ENCODE peak calls at places on chromosomes 2 and 18, in nine cellular contexts. One of them, this sample, is unnamed.
A peak's percentile ranks its signal among the peaks of the same experiment; 100 is the strongest.

GRCh38 chr18:9771261-9771976 is 63.3 kb downstream of the RAB31 start:
- DNase-seq in neuronal stem cell: peak; percentile 69
- DNase-seq in K562: peak; percentile 90
- DNase-seq in osteoblast: peak; percentile 80
- DNase-seq in hepatocyte: peak; percentile 78
- DNase-seq in GM23248: peak; percentile 88
- DNase-seq in endothelial cell of umbilical vein: peak; percentile 81
- DNase-seq in IMR-90: peak; percentile 57
- DNase-seq in PC-9: peak; percentile 81
- DNase-seq in this sample: peak; percentile 90

GRCh38 chr2:191866675-191867506 is 20.0 kb upstream of the CAVIN2 start:
- DNase-seq in IMR-90: peak; percentile 93
- DNase-seq in GM23248: peak; percentile 91
- DNase-seq in PC-9: peak; percentile 35
- DNase-seq in neuronal stem cell: no peak
- DNase-seq in K562: peak; percentile 68
- DNase-seq in endothelial cell of umbilical vein: peak; percentile 99
- DNase-seq in osteoblast: peak; percentile 74
- DNase-seq in hepatocyte: peak; percentile 79
- DNase-seq in this sample: no peak

GRCh38 chr18:341102-341501 is 73.3 kb upstream of the THOC1 start:
- DNase-seq in osteoblast: no peak
- DNase-seq in K562: no peak
- DNase-seq in GM23248: no peak
- DNase-seq in neuronal stem cell: no peak
- DNase-seq in IMR-90: no peak
- DNase-seq in PC-9: no peak
- DNase-seq in hepatocyte: no peak
- DNase-seq in endothelial cell of umbilical vein: no peak
- DNase-seq in this sample: no peak

GRCh38 chr18:78230911-78231310 is 748.7 kb upstream of the SALL3 start:
- DNase-seq in endothelial cell of umbilical vein: no peak
- DNase-seq in osteoblast: no peak
- DNase-seq in K562: no peak
- DNase-seq in neuronal stem cell: no peak
- DNase-seq in GM23248: no peak
- DNase-seq in IMR-90: no peak
- DNase-seq in hepatocyte: no peak
- DNase-seq in PC-9: no peak
- DNase-seq in this sample: no peak

GRCh38 chr2:1886405-1886992 is 142.2 kb upstream of the PXDN start:
- DNase-seq in K562: peak; percentile 67
- DNase-seq in hepatocyte: peak; percentile 88
- DNase-seq in IMR-90: peak; percentile 66
- DNase-seq in osteoblast: peak; percentile 95
- DNase-seq in endothelial cell of umbilical vein: peak; percentile 21
- DNase-seq in GM23248: peak; percentile 77
- DNase-seq in neuronal stem cell: peak; percentile 51
- DNase-seq in PC-9: peak; percentile 14
- DNase-seq in this sample: peak; percentile 91

GRCh38 chr18:11020867-11021414 is 128.4 kb downstream of the PIEZO2 start:
- DNase-seq in PC-9: no peak
- DNase-seq in IMR-90: peak; percentile 4
- DNase-seq in K562: no peak
- DNase-seq in neuronal stem cell: no peak
- DNase-seq in osteoblast: no peak
- DNase-seq in GM23248: no peak
- DNase-seq in hepatocyte: no peak
- DNase-seq in endothelial cell of umbilical vein: no peak
- DNase-seq in this sample: no peak

GRCh38 chr2:46381871-46382270 is 84.7 kb downstream of the EPAS1 start:
- DNase-seq in osteoblast: no peak
- DNase-seq in hepatocyte: no peak
- DNase-seq in K562: no peak
- DNase-seq in endothelial cell of umbilical vein: no peak
- DNase-seq in PC-9: no peak
- DNase-seq in GM23248: no peak
- DNase-seq in IMR-90: no peak
- DNase-seq in neuronal stem cell: no peak
- DNase-seq in this sample: no peak

GRCh38 chr2:239526666-239527415 is 126.0 kb upstream of the HDAC4 start:
- DNase-seq in IMR-90: no peak
- DNase-seq in hepatocyte: no peak
- DNase-seq in PC-9: no peak
- DNase-seq in osteoblast: no peak
- DNase-seq in endothelial cell of umbilical vein: no peak
- DNase-seq in GM23248: no peak
- DNase-seq in K562: no peak
- DNase-seq in neuronal stem cell: no peak
- DNase-seq in this sample: no peak

GRCh38 chr2:128380061-128380889 is 61.6 kb upstream of the HS6ST1 start:
- DNase-seq in neuronal stem cell: no peak
- DNase-seq in K562: no peak
- DNase-seq in PC-9: no peak
- DNase-seq in endothelial cell of umbilical vein: no peak
- DNase-seq in IMR-90: no peak
- DNase-seq in hepatocyte: no peak
- DNase-seq in GM23248: no peak
- DNase-seq in osteoblast: peak; percentile 90
- DNase-seq in this sample: no peak

GRCh38 chr2:46225730-46226129 is 71.5 kb upstream of the EPAS1 start:
- DNase-seq in neuronal stem cell: no peak
- DNase-seq in endothelial cell of umbilical vein: peak; percentile 79
- DNase-seq in IMR-90: no peak
- DNase-seq in GM23248: no peak
- DNase-seq in PC-9: no peak
- DNase-seq in hepatocyte: no peak
- DNase-seq in osteoblast: no peak
- DNase-seq in K562: no peak
- DNase-seq in this sample: no peak

GRCh38 chr18:10444314-10445006 is 10.0 kb upstream of the APCDD1 start:
- DNase-seq in endothelial cell of umbilical vein: no peak
- DNase-seq in IMR-90: peak; percentile 55
- DNase-seq in PC-9: no peak
- DNase-seq in hepatocyte: peak; percentile 24
- DNase-seq in GM23248: no peak
- DNase-seq in neuronal stem cell: no peak
- DNase-seq in K562: no peak
- DNase-seq in osteoblast: no peak
- DNase-seq in this sample: no peak

GRCh38 chr2:118065015-118065666 is 23.1 kb upstream of the INSIG2 start:
- DNase-seq in neuronal stem cell: no peak
- DNase-seq in GM23248: no peak
- DNase-seq in endothelial cell of umbilical vein: no peak
- DNase-seq in hepatocyte: no peak
- DNase-seq in PC-9: no peak
- DNase-seq in K562: no peak
- DNase-seq in IMR-90: no peak
- DNase-seq in osteoblast: no peak
- DNase-seq in this sample: no peak
- H3K4me3 ChIP-seq in neuronal stem cell: no peak overlapping the region
- H3K4me3 ChIP-seq in GM23248: no peak overlapping the region
- H3K4me3 ChIP-seq in endothelial cell of umbilical vein: no peak overlapping the region
- H3K4me3 ChIP-seq in hepatocyte: no peak overlapping the region
- H3K4me3 ChIP-seq in PC-9: no peak overlapping the region
- H3K4me3 ChIP-seq in K562: no peak overlapping the region
- H3K4me3 ChIP-seq in IMR-90: no peak overlapping the region
- H3K4me3 ChIP-seq in osteoblast: no peak overlapping the region
- H3K4me3 ChIP-seq in this sample: no peak overlapping the region

GRCh38 chr18:65901522-65901921 is 150.7 kb downstream of the CDH7 start:
- DNase-seq in PC-9: no peak
- DNase-seq in GM23248: no peak
- DNase-seq in endothelial cell of umbilical vein: no peak
- DNase-seq in neuronal stem cell: no peak
- DNase-seq in osteoblast: no peak
- DNase-seq in IMR-90: no peak
- DNase-seq in K562: no peak
- DNase-seq in hepatocyte: no peak
- DNase-seq in this sample: no peak

GRCh38 chr18:65906621-65907034 is 155.8 kb downstream of the CDH7 start:
- DNase-seq in osteoblast: no peak
- DNase-seq in endothelial cell of umbilical vein: no peak
- DNase-seq in PC-9: no peak
- DNase-seq in hepatocyte: peak; percentile 71
- DNase-seq in neuronal stem cell: no peak
- DNase-seq in GM23248: no peak
- DNase-seq in K562: no peak
- DNase-seq in IMR-90: no peak
- DNase-seq in this sample: peak; percentile 79

DNA sequence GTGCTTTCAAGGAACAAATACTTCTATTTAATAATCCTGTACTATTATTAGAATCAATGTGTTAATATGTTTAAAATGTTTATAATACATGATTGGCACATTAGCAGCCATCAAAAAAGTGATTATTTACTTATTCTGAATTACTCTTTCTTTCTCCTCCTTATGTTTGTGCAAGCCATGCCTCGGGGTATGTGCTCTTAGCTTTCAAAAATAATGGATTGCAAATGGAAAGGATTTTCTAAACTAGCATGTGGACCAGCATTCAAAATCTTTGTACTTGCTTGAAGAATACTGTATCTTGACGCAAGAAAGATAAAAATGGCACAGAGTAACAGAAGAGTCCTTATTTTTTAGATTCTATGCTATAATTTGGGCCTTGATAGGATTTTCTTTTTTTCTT is 156.5 kb downstream of the CDH7 start:
- DNase-seq in endothelial cell of umbilical vein: no peak
- DNase-seq in IMR-90: no peak
- DNase-seq in neuronal stem cell: no peak
- DNase-seq in K562: no peak
- DNase-seq in hepatocyte: no peak
- DNase-seq in GM23248: no peak
- DNase-seq in PC-9: no peak
- DNase-seq in osteoblast: no peak
- DNase-seq in this sample: no peak
- H3K27me3 ChIP-seq in endothelial cell of umbilical vein: no peaks in the 10 kb centered on the region
- H3K27me3 ChIP-seq in IMR-90: no peaks in the 10 kb centered on the region
- H3K27me3 ChIP-seq in neuronal stem cell: no peaks in the 10 kb centered on the region
- H3K27me3 ChIP-seq in K562: no peaks in the 10 kb centered on the region
- H3K27me3 ChIP-seq in hepatocyte: no peaks in the 10 kb centered on the region
- H3K27me3 ChIP-seq in GM23248: no peaks in the 10 kb centered on the region
- H3K27me3 ChIP-seq in PC-9: no peaks in the 10 kb centered on the region
- H3K27me3 ChIP-seq in osteoblast: no peaks in the 10 kb centered on the region
- H3K27me3 ChIP-seq in this sample: peaks cover 97% of the 10 kb centered on the region

GRCh38 chr2:200786423-200786822 is 25.3 kb upstream of the BZW1 start:
- DNase-seq in PC-9: no peak
- DNase-seq in endothelial cell of umbilical vein: peak; percentile 78
- DNase-seq in GM23248: peak; percentile 57
- DNase-seq in K562: no peak
- DNase-seq in neuronal stem cell: no peak
- DNase-seq in IMR-90: peak; percentile 75
- DNase-seq in osteoblast: no peak
- DNase-seq in hepatocyte: no peak
- DNase-seq in this sample: no peak

GRCh38 chr2:200786826-200787225 is 24.9 kb upstream of the BZW1 start:
- DNase-seq in GM23248: peak; percentile 80
- DNase-seq in endothelial cell of umbilical vein: peak; percentile 91
- DNase-seq in hepatocyte: peak; percentile 43
- DNase-seq in PC-9: peak; percentile 69
- DNase-seq in K562: no peak
- DNase-seq in osteoblast: no peak
- DNase-seq in IMR-90: peak; percentile 91
- DNase-seq in neuronal stem cell: no peak
- DNase-seq in this sample: no peak

GRCh38 chr2:200790185-200790584 is 21.5 kb upstream of the BZW1 start:
- DNase-seq in K562: no peak
- DNase-seq in endothelial cell of umbilical vein: no peak
- DNase-seq in GM23248: no peak
- DNase-seq in neuronal stem cell: no peak
- DNase-seq in PC-9: no peak
- DNase-seq in osteoblast: no peak
- DNase-seq in hepatocyte: no peak
- DNase-seq in IMR-90: no peak
- DNase-seq in this sample: peak; percentile 47

GRCh38 chr2:200787351-200788128 is 24.2 kb upstream of the BZW1 start:
- DNase-seq in PC-9: peak; percentile 68
- DNase-seq in hepatocyte: peak; percentile 58
- DNase-seq in IMR-90: peak; percentile 98
- DNase-seq in osteoblast: peak; percentile 81
- DNase-seq in neuronal stem cell: no peak
- DNase-seq in K562: peak; percentile 29
- DNase-seq in endothelial cell of umbilical vein: peak; percentile 95
- DNase-seq in GM23248: peak; percentile 94
- DNase-seq in this sample: no peak

GRCh38 chr2:200788129-200788718 is 23.5 kb upstream of the BZW1 start:
- DNase-seq in osteoblast: no peak
- DNase-seq in K562: no peak
- DNase-seq in PC-9: no peak
- DNase-seq in GM23248: peak; percentile 68
- DNase-seq in endothelial cell of umbilical vein: peak; percentile 90
- DNase-seq in hepatocyte: no peak
- DNase-seq in neuronal stem cell: no peak
- DNase-seq in IMR-90: peak; percentile 78
- DNase-seq in this sample: no peak
- H2AFZ ChIP-seq in osteoblast: peak overlapping the region; percentile 4
- H2AFZ ChIP-seq in K562: no peak overlapping the region
- H2AFZ ChIP-seq in PC-9: peak overlapping the region; percentile 77
- H2AFZ ChIP-seq in GM23248: peak overlapping the region; percentile 68
- H2AFZ ChIP-seq in endothelial cell of umbilical vein: no peak overlapping the region
- H2AFZ ChIP-seq in hepatocyte: no peak overlapping the region
- H2AFZ ChIP-seq in neuronal stem cell: no peak overlapping the region
- H2AFZ ChIP-seq in IMR-90: peak overlapping the region; percentile 71
- H2AFZ ChIP-seq in this sample: no peak overlapping the region

GRCh38 chr18:44602380-44602779 is 78.3 kb upstream of the SETBP1 start:
- DNase-seq in K562: no peak
- DNase-seq in hepatocyte: no peak
- DNase-seq in neuronal stem cell: no peak
- DNase-seq in osteoblast: no peak
- DNase-seq in endothelial cell of umbilical vein: no peak
- DNase-seq in GM23248: peak; percentile 55
- DNase-seq in PC-9: no peak
- DNase-seq in IMR-90: no peak
- DNase-seq in this sample: no peak
- H3K4me3 ChIP-seq in K562: no peak overlapping the region
- H3K4me3 ChIP-seq in hepatocyte: no peak overlapping the region
- H3K4me3 ChIP-seq in neuronal stem cell: no peak overlapping the region
- H3K4me3 ChIP-seq in osteoblast: no peak overlapping the region
- H3K4me3 ChIP-seq in endothelial cell of umbilical vein: no peak overlapping the region
- H3K4me3 ChIP-seq in GM23248: no peak overlapping the region
- H3K4me3 ChIP-seq in PC-9: no peak overlapping the region
- H3K4me3 ChIP-seq in IMR-90: no peak overlapping the region
- H3K4me3 ChIP-seq in this sample: no peak overlapping the region